ENCODE peak calls at places on chromosome 17, in six cellular contexts. D, F, I, N, R and G are unnamed samples.

GRCh38 chr17:72255481-72255880 is 134.7 kb downstream of the SOX9 start:
- DNase-seq in N (no peak), I (no peak), R (no peak), D (no peak), F (no peak), G (no peak)

GRCh38 chr17:80118601-80119270 is 17.4 kb downstream of the GAA start:
- DNase-seq in D (peak; percentile 16), I (no peak), R (no peak), F (no peak), N (no peak), G (no peak)

GRCh38 chr17:6831662-6832263 is at the start of gene TEKT1:
- DNase-seq in F (peak; percentile 89), I (peak; percentile 90), N (peak; percentile 45), D (peak; percentile 32), R (peak; percentile 74), G (peak; percentile 73)

GRCh38 chr17:45197555-45198334 is 23.9 kb upstream of the FMNL1 start:
- DNase-seq in D (peak; percentile 91), F (peak; percentile 86), R (peak; percentile 78), N (peak; percentile 93), I (peak; percentile 90), G (peak; percentile 94)

GRCh38 chr17:66791337-66791736 is 43.6 kb upstream of the CACNG5 start:
- DNase-seq in F (no peak), R (no peak), D (no peak), N (no peak), I (no peak), G (peak; percentile 83)

GRCh38 chr17:60600490-60601431 is 768 bp downstream of the PPM1D start:
- DNase-seq in R (peak; percentile 49), N (peak; percentile 82), D (peak; percentile 75), I (peak; percentile 65), F (peak; percentile 93), G (peak; percentile 73)

GRCh38 chr17:81680150-81680549 is 3.4 kb downstream of the ARL16 start:
- DNase-seq in R (no peak), N (no peak), D (no peak), F (no peak), I (no peak), G (no peak)

GRCh38 chr17:15261063-15261817 is 3.9 kb downstream of the PMP22 start:
- DNase-seq in N (peak; percentile 81), F (peak; percentile 80), I (peak; percentile 51), R (no peak), D (peak; percentile 68), G (peak; percentile 77)

GRCh38 chr17:172401-172800 is 9.0 kb downstream of the DOC2B start:
- DNase-seq in R (no peak), I (no peak), N (no peak), D (no peak), F (no peak), G (no peak)

GRCh38 chr17:7001562-7001961 is 5.7 kb downstream of the ALOX12 start:
- DNase-seq in F (no peak), R (no peak), D (no peak), I (no peak), N (no peak), G (no peak)

GRCh38 chr17:50280801-50281441 is 6.7 kb downstream of the TMEM92 start:
- DNase-seq in D (no peak), F (no peak), I (no peak), R (no peak), N (peak; percentile 55), G (no peak)

GRCh38 chr17:38735161-38735997 is 5.2 kb downstream of the CISD3 start:
- DNase-seq in I (no peak), N (peak; percentile 92), F (peak; percentile 45), D (peak; percentile 78), R (peak; percentile 59), G (peak; percentile 68)

GRCh38 chr17:44976198-44976597 is 8.1 kb upstream of the C1QL1 start:
- DNase-seq in N (no peak), I (no peak), D (no peak), R (no peak), F (no peak), G (no peak)

GRCh38 chr17:48795444-48796162 is 21.4 kb downstream of the TTLL6 start:
- DNase-seq in N (no peak), F (peak; percentile 94), I (no peak), D (no peak), R (no peak), G (no peak)

GRCh38 chr17:48997103-48997826 is at the start of gene IGF2BP1:
- DNase-seq in D (no peak), N (peak; percentile 61), R (no peak), I (peak; percentile 91), F (peak; percentile 88), G (no peak)

GRCh38 chr17:37107406-37108083 is 158.8 kb downstream of the AATF start:
- DNase-seq in D (peak; percentile 56), R (no peak), I (no peak), F (no peak), N (peak; percentile 44), G (peak; percentile 72)

DNA sequence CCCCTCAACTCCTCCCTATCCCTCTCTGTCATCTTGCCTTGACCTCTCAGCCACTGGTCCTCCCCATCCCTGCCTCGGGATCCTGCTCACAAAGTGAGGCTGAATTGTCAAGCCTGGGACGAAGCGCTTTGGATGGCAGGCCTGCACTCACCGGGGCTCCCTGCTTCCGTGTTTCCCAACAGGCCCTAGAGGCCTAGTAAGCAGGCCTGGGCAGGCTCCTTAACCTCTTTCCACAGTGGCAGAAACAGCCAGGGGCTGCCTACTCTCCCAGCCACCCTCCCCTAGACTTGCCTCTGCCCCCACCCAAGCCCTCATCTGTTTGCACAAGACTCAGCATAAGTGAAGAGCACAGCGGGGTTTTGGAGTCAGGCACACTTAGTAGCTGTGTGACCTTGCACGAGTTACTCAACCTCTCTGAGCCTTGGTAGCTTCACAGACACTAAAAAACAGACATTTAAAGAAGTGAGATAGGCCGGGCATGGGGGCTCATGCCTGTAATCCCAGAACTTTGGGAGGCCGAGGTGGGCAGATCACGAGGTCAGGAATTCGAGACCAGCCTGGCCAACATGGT is 5.0 kb upstream of the FADS6 start:
- DNase-seq in F (no peak), N (no peak), I (no peak), D (no peak), R (no peak), G (no peak)
- H3K27me3 ChIP-seq in F (peaks cover 40% of the 10 kb centered on the region), N (peaks cover 47% of the 10 kb centered on the region), I (peaks cover 28% of the 10 kb centered on the region), D (no peaks in the 10 kb centered on the region), R (no peaks in the 10 kb centered on the region), G (peaks cover 9% of the 10 kb centered on the region)

GRCh38 chr17:8629371-8630226 is 926 bp downstream of the MYH10 start:
- DNase-seq in I (no peak), D (peak; percentile 58), F (peak; percentile 58), N (peak; percentile 67), R (peak; percentile 7), G (peak; percentile 43)

GRCh38 chr17:8632087-8632486 is 1.6 kb upstream of the MYH10 start:
- DNase-seq in D (peak; percentile 26), I (no peak), R (no peak), F (no peak), N (no peak), G (no peak)

GRCh38 chr17:8631554-8631877 is 991 bp upstream of the MYH10 start:
- DNase-seq in D (no peak), N (no peak), R (no peak), F (peak; percentile 26), I (no peak), G (no peak)

GRCh38 chr17:8630227-8630801 is at the start of gene MYH10:
- DNase-seq in D (no peak), N (no peak), F (no peak), R (no peak), I (no peak), G (peak; percentile 23)

GRCh38 chr17:8630802-8631553 is 453 bp upstream of the MYH10 start:
- DNase-seq in F (peak; percentile 100), N (peak; percentile 98), I (peak; percentile 100), D (peak; percentile 99), R (peak; percentile 82), G (peak; percentile 99)
- H3K27me3 ChIP-seq in F (no peaks in the 10 kb centered on the region), N (no peaks in the 10 kb centered on the region), I (no peaks in the 10 kb centered on the region), D (no peaks in the 10 kb centered on the region), R (peaks cover 3% of the 10 kb centered on the region), G (no peaks in the 10 kb centered on the region)

GRCh38 chr17:63491413-63491812 is 14.6 kb downstream of the ACE start:
- DNase-seq in F (no peak), I (no peak), D (no peak), N (no peak), R (no peak), G (no peak)
- H3K27me3 ChIP-seq in F (peaks cover 57% of the 10 kb centered on the region), I (no peaks in the 10 kb centered on the region), D (no peaks in the 10 kb centered on the region), N (no peaks in the 10 kb centered on the region), R (no peaks in the 10 kb centered on the region), G (no peaks in the 10 kb centered on the region)

DNA sequence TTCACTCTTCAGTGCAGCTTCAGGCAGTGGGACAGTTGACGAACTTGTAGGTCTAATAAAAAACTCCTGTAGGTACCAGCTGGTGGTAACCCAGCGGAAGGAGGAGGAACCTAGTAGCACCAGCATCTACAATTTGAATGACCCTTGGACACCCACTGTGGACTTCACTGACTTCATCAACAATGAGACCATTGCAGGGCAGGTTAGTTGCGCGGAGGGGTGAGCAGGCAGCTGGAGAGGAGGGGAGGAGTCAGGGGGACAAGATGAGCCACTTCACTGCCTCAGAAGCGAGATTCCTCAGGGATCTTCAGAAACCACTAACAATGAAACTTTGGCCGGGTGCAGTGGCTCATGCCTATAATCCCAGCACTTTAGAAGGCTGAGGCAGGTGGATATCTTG is 22.3 kb downstream of the AOC3 start:
- DNase-seq in R (no peak), N (no peak), D (no peak), F (no peak), I (no peak), G (no peak)
- H3K27me3 ChIP-seq in R (no peaks in the 10 kb centered on the region), N (peaks cover 45% of the 10 kb centered on the region), D (no peaks in the 10 kb centered on the region), F (peaks cover 22% of the 10 kb centered on the region), I (no peaks in the 10 kb centered on the region), G (no peaks in the 10 kb centered on the region)

GRCh38 chr17:9016941-9017552 is 4.3 kb upstream of the NTN1 start:
- DNase-seq in N (no peak), D (no peak), R (no peak), F (no peak), I (no peak), G (no peak)
- H3K27me3 ChIP-seq in N (peaks cover 62% of the 10 kb centered on the region), D (no peaks in the 10 kb centered on the region), R (no peaks in the 10 kb centered on the region), F (peaks cover 59% of the 10 kb centered on the region), I (peaks cover 25% of the 10 kb centered on the region), G (peaks cover 13% of the 10 kb centered on the region)

GRCh38 chr17:28388106-28388505 is 16.6 kb downstream of the SARM1 start:
- DNase-seq in F (no peak), R (no peak), D (no peak), I (no peak), N (no peak), G (no peak)

GRCh38 chr17:28380572-28380907 is 9.0 kb downstream of the SARM1 start:
- DNase-seq in F (no peak), I (no peak), R (no peak), N (no peak), D (no peak), G (no peak)

GRCh38 chr17:28381141-28381825 is 9.8 kb downstream of the SARM1 start:
- DNase-seq in R (no peak), N (no peak), F (no peak), I (no peak), D (no peak), G (no peak)

GRCh38 chr17:28384281-28385036 is 13.0 kb downstream of the SARM1 start:
- DNase-seq in N (no peak), F (peak; percentile 28), D (no peak), R (peak; percentile 51), I (no peak), G (peak; percentile 42)

GRCh38 chr17:28385037-28385797 is 13.7 kb downstream of the SARM1 start:
- DNase-seq in D (no peak), F (no peak), R (no peak), I (no peak), N (no peak), G (no peak)
- H3K27me3 ChIP-seq in D (no peaks in the 10 kb centered on the region), F (peaks cover 33% of the 10 kb centered on the region), R (no peaks in the 10 kb centered on the region), I (peaks cover 41% of the 10 kb centered on the region), N (no peaks in the 10 kb centered on the region), G (no peaks in the 10 kb centered on the region)